ENCODE peak calls at places on chromosomes 2 and 18, in four cellular contexts. S is tibial artery, Z is amniotic stem cell, D is lower lobe of right lung. P is an unnamed sample.

GRCh38 chr18:52408800-52409302 is 68.9 kb downstream of the DCC start:
- DNase-seq in S (no peak), D (no peak), Z (no peak), P (no peak)

GRCh38 chr2:10222-10875 is 36.0 kb downstream of the FAM110C start:
- DNase-seq in D (no peak), S (peak), Z (no peak), P (no peak)

GRCh38 chr2:134398300-134398699 is 144.4 kb downstream of the MGAT5 start:
- DNase-seq in S (no peak), D (no peak), Z (no peak), P (no peak)

GRCh38 chr2:126658910-126659613 is 3.1 kb downstream of the GYPC start:
- DNase-seq in D (peak), S (peak), Z (no peak), P (no peak)

GRCh38 chr2:138115664-138116063 is 151.4 kb downstream of the HNMT start:
- DNase-seq in D (no peak), Z (no peak), S (no peak), P (no peak)

GRCh38 chr2:65057391-65058052 is 1.3 kb downstream of the CEP68 start:
- DNase-seq in Z (no peak), D (no peak), S (no peak), P (no peak)

GRCh38 chr2:133837441-133838090 is 269.3 kb upstream of the NCKAP5 start:
- DNase-seq in S (no peak), Z (no peak), D (no peak), P (no peak)

GRCh38 chr2:127472268-127472667 is 54.0 kb downstream of the IWS1 start:
- DNase-seq in S (no peak), Z (no peak), D (no peak), P (no peak)

GRCh38 chr18:43620936-43621335 is 343.6 kb upstream of the SYT4 start:
- DNase-seq in Z (no peak), S (no peak), D (no peak), P (no peak)

GRCh38 chr2:88919087-88919738 is 227.7 kb downstream of the RPIA start:
- DNase-seq in Z (no peak), S (no peak), D (no peak), P (no peak)

GRCh38 chr18:68494802-68495560 is 219.9 kb downstream of the TMX3 start:
- DNase-seq in D (no peak), S (no peak), Z (peak), P (no peak)